ENCODE peak calls at places on chromosomes 1 and 21, in six cellular contexts. G is right lobe of liver, D is brain microvascular endothelial cell, V is foreskin fibroblast, L is A172, Q is GOT3. P is an unnamed sample.

GRCh38 chr1:20187103-20187812 is 940 bp upstream of the PLA2G2C start:
- DNase-seq in Q (no peak), V (no peak), D (no peak), L (no peak), G (peak; percentile 74), P (no peak)

GRCh38 chr1:59560807-59561450 is 253.8 kb upstream of the HOOK1 start:
- DNase-seq in Q (no peak), L (no peak), V (no peak), G (no peak), D (no peak), P (no peak)

GRCh38 chr21:37389456-37389855 is 22.9 kb downstream of the DYRK1A start:
- DNase-seq in V (no peak), L (no peak), G (no peak), Q (no peak), D (no peak), P (no peak)

GRCh38 chr1:185393821-185394220 is 76.8 kb upstream of the IVNS1ABP start:
- DNase-seq in D (no peak), V (no peak), G (no peak), L (no peak), Q (no peak), P (no peak)

GRCh38 chr21:44850905-44851657 is 22.4 kb downstream of the PTTG1IP start:
- DNase-seq in D (no peak), G (no peak), V (no peak), L (no peak), Q (no peak), P (no peak)

GRCh38 chr1:58717979-58718378 is 18.1 kb upstream of the MYSM1 start:
- DNase-seq in Q (no peak), D (no peak), L (no peak), V (peak; percentile 34), G (no peak), P (no peak)

GRCh38 chr1:171583581-171584194 is 38.4 kb upstream of the MYOCOS start:
- DNase-seq in G (no peak), D (no peak), V (no peak), Q (no peak), L (no peak), P (no peak)

GRCh38 chr1:192768463-192768862 is 40.4 kb upstream of the RGS2 start:
- DNase-seq in L (no peak), G (no peak), V (no peak), D (no peak), Q (no peak), P (no peak)

GRCh38 chr1:43329995-43330751 is 7.4 kb upstream of the MPL start:
- DNase-seq in Q (peak; percentile 51), D (peak; percentile 89), V (peak; percentile 90), G (no peak), L (peak; percentile 86), P (peak; percentile 77)

GRCh38 chr1:222522105-222522915 is 25.6 kb downstream of the HHIPL2 start:
- DNase-seq in G (peak; percentile 58), L (no peak), V (no peak), D (no peak), Q (no peak), P (no peak)

GRCh38 chr1:62391369-62391971 is 45.4 kb upstream of the USP1 start:
- DNase-seq in L (no peak), V (peak; percentile 9), Q (no peak), G (no peak), D (peak; percentile 15), P (peak; percentile 30)

GRCh38 chr1:214615111-214615510 is 12.1 kb downstream of the CENPF start:
- DNase-seq in V (peak; percentile 35), L (peak; percentile 22), G (no peak), D (no peak), Q (no peak), P (no peak)

GRCh38 chr1:219189021-219189824 is 15.5 kb downstream of the LYPLAL1 start:
- DNase-seq in D (no peak), V (peak; percentile 79), G (no peak), L (peak; percentile 78), Q (no peak), P (peak; percentile 28)

GRCh38 chr1:184387069-184387870 is 441 bp downstream of the C1orf21 start:
- DNase-seq in Q (no peak), L (peak; percentile 28), V (peak; percentile 48), D (peak; percentile 5), G (peak; percentile 62), P (peak; percentile 22)

GRCh38 chr1:76012341-76013208 is 62.0 kb upstream of the ST6GALNAC3 start:
- DNase-seq in V (no peak), L (no peak), D (no peak), Q (no peak), G (no peak), P (no peak)

GRCh38 chr1:47192458-47193384 is 2.9 kb upstream of the PDZK1IP1 start:
- DNase-seq in G (no peak), V (peak; percentile 84), L (peak; percentile 45), Q (no peak), D (peak; percentile 45), P (peak; percentile 79)

P was measured in GM10248.